ENCODE peak calls at places on chromosomes 4 and X, in nine cellular contexts. L, V, B, M, O, Q, D, X and S are unnamed samples.
A peak's percentile ranks its signal among the peaks of the same experiment; 100 is the strongest.

GRCh38 chr4:20618010-20618409 is 82.2 kb upstream of the PACRGL start:
- DNase-seq in L (no peak), X (peak; percentile 41), Q (no peak), M (no peak), V (no peak), D (no peak), B (peak; percentile 12), O (no peak), S (no peak)

GRCh38 chrX:79130857-79131256 is 13.6 kb upstream of the GPR174 start:
- DNase-seq in B (no peak), M (no peak), Q (no peak), D (no peak), V (no peak), X (no peak), O (no peak), L (peak; percentile 14), S (peak; percentile 44)

GRCh38 chrX:9197231-9197630 is 163.3 kb upstream of the FAM9B start:
- DNase-seq in X (no peak), L (no peak), B (no peak), O (no peak), M (no peak), V (no peak), D (no peak), Q (no peak), S (no peak)

GRCh38 chr4:182143086-182143821 is 99.9 kb upstream of the TENM3 start:
- DNase-seq in X (no peak), L (peak; percentile 73), M (no peak), V (no peak), O (no peak), D (no peak), B (peak; percentile 24), Q (no peak), S (no peak)

GRCh38 chrX:124902953-124903352 is 416.7 kb upstream of the TEX13C start:
- DNase-seq in O (no peak), V (no peak), D (no peak), L (no peak), M (no peak), Q (no peak), B (no peak), X (no peak), S (no peak)

GRCh38 chr4:90575371-90575770 is 448.2 kb downstream of the CCSER1 start:
- DNase-seq in Q (no peak), V (no peak), O (no peak), D (no peak), B (no peak), L (no peak), X (no peak), M (no peak), S (no peak)

GRCh38 chrX:124328765-124329164 is 3.7 kb upstream of the TEX13D start:
- DNase-seq in B (no peak), M (no peak), O (no peak), L (peak; percentile 13), D (no peak), Q (no peak), V (no peak), X (no peak), S (no peak)

GRCh38 chrX:45842916-45843315 is 642.2 kb upstream of the DIPK2B start:
- DNase-seq in X (no peak), D (no peak), O (no peak), L (no peak), Q (no peak), M (no peak), V (no peak), B (no peak), S (no peak)

GRCh38 chr4:16294455-16294854 is 68.2 kb upstream of the TAPT1 start:
- DNase-seq in O (no peak), V (no peak), Q (no peak), B (no peak), X (no peak), L (no peak), D (no peak), M (no peak), S (no peak)

GRCh38 chr4:53962516-53963225 is 101.7 kb downstream of the CHIC2 start:
- DNase-seq in X (no peak), B (peak; percentile 23), M (no peak), Q (no peak), D (no peak), O (no peak), L (peak; percentile 59), V (no peak), S (peak; percentile 86)

GRCh38 chr4:152778656-152779512 is 646 bp downstream of the TIGD4 start:
- DNase-seq in V (peak; percentile 26), O (no peak), D (no peak), L (no peak), B (no peak), X (peak; percentile 33), Q (peak; percentile 26), M (peak; percentile 7), S (no peak)

GRCh38 chr4:106587558-106587957 is 219.0 kb upstream of the GIMD1 start:
- DNase-seq in D (no peak), X (no peak), B (no peak), L (no peak), V (no peak), O (no peak), M (no peak), Q (peak; percentile 23), S (no peak)

GRCh38 chr4:16142598-16143295 is 58.9 kb upstream of the PROM1 start:
- DNase-seq in M (no peak), Q (no peak), V (no peak), L (no peak), B (no peak), X (no peak), O (no peak), D (no peak), S (no peak)

GRCh38 chr4:179831274-179831673 is 2389.0 kb upstream of the AGA start:
- DNase-seq in V (no peak), X (no peak), Q (no peak), L (no peak), M (no peak), O (no peak), D (no peak), B (no peak), S (no peak)

GRCh38 chr4:185079271-185079905 is 61.1 kb downstream of the HELT start:
- DNase-seq in M (no peak), L (no peak), D (no peak), B (no peak), X (no peak), V (no peak), O (no peak), Q (no peak), S (no peak)

GRCh38 chr4:120052840-120053239 is 13.8 kb downstream of the MAD2L1 start:
- DNase-seq in Q (peak; percentile 56), X (no peak), V (no peak), M (no peak), B (no peak), D (no peak), L (no peak), O (peak; percentile 89), S (no peak)

GRCh38 chrX:1074755-1075154 is 137.7 kb downstream of the CRLF2 start:
- DNase-seq in O (no peak), B (no peak), X (no peak), Q (no peak), M (no peak), V (no peak), L (no peak), D (no peak), S (no peak)

GRCh38 chrX:149497626-149498025 is 7.5 kb downstream of the IDS start:
- DNase-seq in Q (no peak), D (no peak), B (no peak), V (no peak), M (no peak), X (no peak), L (no peak), O (peak; percentile 40), S (peak; percentile 23)

GRCh38 chr4:73348185-73348584 is 55.9 kb upstream of the ALB start:
- DNase-seq in V (no peak), M (no peak), D (no peak), X (no peak), O (no peak), L (no peak), Q (no peak), B (no peak), S (no peak)

GRCh38 chrX:49930046-49930445 is 7.7 kb downstream of the CLCN5 start:
- DNase-seq in M (no peak), O (no peak), L (no peak), V (no peak), Q (no peak), X (no peak), D (no peak), B (no peak), S (no peak)

GRCh38 chr4:129384974-129385373 is 289.0 kb downstream of the C4orf33 start:
- DNase-seq in D (no peak), B (no peak), L (no peak), Q (peak; percentile 6), X (no peak), V (no peak), O (no peak), M (no peak), S (no peak)

GRCh38 chr4:40479378-40479777 is 144.2 kb downstream of the CHRNA9 start:
- DNase-seq in B (no peak), D (no peak), X (no peak), O (no peak), V (no peak), Q (no peak), M (no peak), L (no peak), S (no peak)

GRCh38 chr4:87219648-87220093 is 747 bp downstream of the KLHL8 start:
- DNase-seq in M (peak; percentile 48), L (peak; percentile 37), B (no peak), Q (peak; percentile 32), X (peak; percentile 66), D (no peak), O (no peak), V (peak; percentile 59), S (peak; percentile 39)

GRCh38 chr4:160745126-160745525 is 1418.7 kb downstream of the FSTL5 start:
- DNase-seq in D (no peak), M (no peak), L (no peak), Q (no peak), O (no peak), X (no peak), V (no peak), B (no peak), S (no peak)

GRCh38 chr4:38412137-38412536 is 251.9 kb upstream of the KLF3 start:
- DNase-seq in B (no peak), D (no peak), Q (no peak), V (no peak), X (peak; percentile 42), L (no peak), M (no peak), O (no peak), S (no peak)

GRCh38 chr4:24278693-24279092 is 305.7 kb downstream of the DHX15 start:
- DNase-seq in M (no peak), X (no peak), V (no peak), O (no peak), B (no peak), D (no peak), Q (no peak), L (no peak), S (no peak)

GRCh38 chrX:129932792-129933321 is 26.9 kb downstream of the UTP14A start:
- DNase-seq in L (no peak), V (peak; percentile 16), D (no peak), B (no peak), Q (no peak), X (peak; percentile 52), O (no peak), M (no peak), S (peak; percentile 63)

GRCh38 chr4:14749910-14750309 is 252.4 kb upstream of the CPEB2 start:
- DNase-seq in O (no peak), Q (peak; percentile 16), D (no peak), L (peak; percentile 40), M (no peak), B (no peak), V (peak; percentile 4), X (peak; percentile 38), S (no peak)

GRCh38 chrX:43450355-43450754 is 205.7 kb upstream of the MAOA start:
- DNase-seq in L (peak; percentile 57), M (no peak), X (no peak), O (no peak), Q (no peak), D (no peak), V (no peak), B (no peak), S (peak; percentile 11)

GRCh38 chr4:54657556-54658313 is at the start of gene KIT:
- DNase-seq in D (peak; percentile 77), M (no peak), O (no peak), B (peak; percentile 75), Q (peak; percentile 88), L (peak; percentile 94), V (peak; percentile 27), X (peak; percentile 60), S (peak; percentile 87)

GRCh38 chrX:39534949-39535348 is 562.8 kb downstream of the BCOR start:
- DNase-seq in D (no peak), M (no peak), L (peak; percentile 39), X (no peak), B (no peak), V (no peak), O (no peak), Q (no peak), S (no peak)